ENCODE peak calls at places on chromosomes 16 and 17, in four cellular contexts. One of them, this sample, is unnamed.

GRCh38 chr16:67537270-67537635 is 8.6 kb downstream of the RIPOR1 start:
- DNase-seq in tibial nerve: no peak
- DNase-seq in sigmoid colon: peak
- DNase-seq in IMR-90: peak
- DNase-seq in this sample: no peak

GRCh38 chr17:81335388-81336157 is 40.5 kb upstream of the SLC38A10 start:
- DNase-seq in tibial nerve: no peak
- DNase-seq in sigmoid colon: no peak
- DNase-seq in IMR-90: no peak
- DNase-seq in this sample: no peak

GRCh38 chr16:79677799-79678525 is 77.4 kb upstream of the MAF start:
- DNase-seq in tibial nerve: no peak
- DNase-seq in sigmoid colon: no peak
- DNase-seq in IMR-90: no peak
- DNase-seq in this sample: no peak

GRCh38 chr17:50213026-50214015 is 11.9 kb upstream of the COL1A1 start:
- DNase-seq in tibial nerve: no peak
- DNase-seq in sigmoid colon: no peak
- DNase-seq in IMR-90: peak
- DNase-seq in this sample: no peak

GRCh38 chr17:82353484-82353883 is 5.6 kb upstream of the TEX19 start:
- DNase-seq in tibial nerve: no peak
- DNase-seq in sigmoid colon: no peak
- DNase-seq in IMR-90: no peak
- DNase-seq in this sample: no peak

GRCh38 chr17:67105213-67105612 is 60.9 kb downstream of the CACNG1 start:
- DNase-seq in tibial nerve: no peak
- DNase-seq in sigmoid colon: no peak
- DNase-seq in IMR-90: peak
- DNase-seq in this sample: no peak

GRCh38 chr16:4689864-4690704 is 3.3 kb upstream of the NUDT16L1 start:
- DNase-seq in tibial nerve: no peak
- DNase-seq in sigmoid colon: peak
- DNase-seq in IMR-90: no peak
- DNase-seq in this sample: no peak

GRCh38 chr17:13462161-13462560 is 139.6 kb downstream of the HS3ST3A1 start:
- DNase-seq in tibial nerve: no peak
- DNase-seq in sigmoid colon: no peak
- DNase-seq in IMR-90: peak
- DNase-seq in this sample: no peak

GRCh38 chr17:78000351-78000750 is 41.8 kb downstream of the TNRC6C start:
- DNase-seq in tibial nerve: no peak
- DNase-seq in sigmoid colon: no peak
- DNase-seq in IMR-90: peak
- DNase-seq in this sample: no peak

GRCh38 chr17:28331891-28332420 is 3.3 kb downstream of the IFT20 start:
- DNase-seq in tibial nerve: no peak
- DNase-seq in sigmoid colon: peak
- DNase-seq in IMR-90: no peak
- DNase-seq in this sample: no peak

GRCh38 chr17:49703557-49704277 is 4.0 kb downstream of the SLC35B1 start:
- DNase-seq in tibial nerve: no peak
- DNase-seq in sigmoid colon: no peak
- DNase-seq in IMR-90: peak
- DNase-seq in this sample: no peak

GRCh38 chr16:78060295-78060694 is 37.9 kb downstream of the CLEC3A start:
- DNase-seq in tibial nerve: no peak
- DNase-seq in sigmoid colon: no peak
- DNase-seq in IMR-90: no peak
- DNase-seq in this sample: no peak
- TF ChIP-seq CTCF in tibial nerve: no peak
- TF ChIP-seq CTCF in sigmoid colon: no peak
- TF ChIP-seq CTCF in IMR-90: no peak
- TF ChIP-seq CTCF in this sample: no peak

DNA sequence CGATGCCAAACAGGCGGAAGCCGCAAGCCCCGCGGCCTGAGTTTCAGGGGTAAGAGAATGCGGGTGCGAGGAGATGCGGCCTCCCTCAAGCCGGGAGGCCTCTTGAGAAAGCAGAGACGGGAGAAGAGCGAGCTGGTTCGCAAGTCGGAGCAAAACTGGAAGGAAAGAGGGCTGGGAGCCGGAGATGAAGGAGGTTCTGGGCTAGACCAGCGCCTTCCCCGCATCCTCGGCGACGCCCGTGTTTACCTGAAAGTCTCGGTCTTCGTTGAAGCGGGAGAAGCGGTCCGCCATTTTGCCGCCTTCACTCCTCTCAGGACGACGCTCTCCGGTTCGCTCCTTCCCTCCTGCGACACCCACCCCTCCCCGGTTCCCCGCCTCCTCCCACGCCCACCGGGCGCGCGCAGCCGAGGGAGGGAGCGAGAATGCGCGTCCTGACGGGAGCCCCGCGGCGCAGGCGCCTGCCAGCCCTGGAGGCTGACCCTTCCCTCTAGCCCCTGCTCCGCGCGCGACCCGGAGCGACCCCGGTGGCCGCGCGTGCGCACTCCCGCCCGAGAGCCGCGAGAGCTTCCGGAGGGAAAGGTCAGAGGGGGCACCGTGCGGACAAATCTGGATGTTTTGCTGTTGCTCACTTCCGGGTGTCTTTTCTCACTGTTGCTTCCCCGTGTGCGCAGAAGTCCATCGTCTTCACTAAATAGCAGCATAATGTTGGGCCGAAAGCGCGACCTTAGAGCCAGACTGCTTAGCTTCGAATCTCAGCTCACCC is at the start of gene GPATCH8:
- DNase-seq in tibial nerve: peak
- DNase-seq in sigmoid colon: peak
- DNase-seq in IMR-90: peak
- DNase-seq in this sample: peak
- TF ChIP-seq POLR2A in tibial nerve: peak
- TF ChIP-seq POLR2A in sigmoid colon: peak
- TF ChIP-seq POLR2A in IMR-90: peak
- TF ChIP-seq POLR2A in this sample: peak

GRCh38 chr16:54281535-54282201 is 4.9 kb downstream of the IRX3 start:
- DNase-seq in tibial nerve: no peak
- DNase-seq in sigmoid colon: no peak
- DNase-seq in IMR-90: no peak
- DNase-seq in this sample: peak
- H3K4me3 ChIP-seq in tibial nerve: peak
- H3K4me3 ChIP-seq in sigmoid colon: no peak
- H3K4me3 ChIP-seq in IMR-90: no peak
- H3K4me3 ChIP-seq in this sample: peak

GRCh38 chr16:27740496-27741201 is 190.7 kb downstream of the KATNIP start:
- DNase-seq in tibial nerve: no peak
- DNase-seq in sigmoid colon: no peak
- DNase-seq in IMR-90: no peak
- DNase-seq in this sample: no peak
- TF ChIP-seq CTCF in tibial nerve: no peak
- TF ChIP-seq CTCF in sigmoid colon: no peak
- TF ChIP-seq CTCF in IMR-90: no peak
- TF ChIP-seq CTCF in this sample: no peak

GRCh38 chr17:7589204-7589868 is 558 bp downstream of the SOX15 start:
- DNase-seq in tibial nerve: peak
- DNase-seq in sigmoid colon: peak
- DNase-seq in IMR-90: peak
- DNase-seq in this sample: peak
- TF ChIP-seq POLR2A in tibial nerve: no peak
- TF ChIP-seq POLR2A in sigmoid colon: peak
- TF ChIP-seq POLR2A in IMR-90: peak
- TF ChIP-seq POLR2A in this sample: no peak

This sample was measured in breast epithelium.